ENCODE peak calls at places on chromosomes 13 and 19, in four cellular contexts. A is K562, T is A549, J is GM12878. H is an unnamed sample.

GRCh38 chr13:107473255-107473654 is 742.1 kb downstream of the LIG4 start:
- DNase-seq in A (no peak), T (no peak), J (no peak), H (no peak)

GRCh38 chr13:79360064-79360463 is 46.0 kb downstream of the RBM26 start:
- DNase-seq in A (no peak), T (no peak), J (no peak), H (no peak)

GRCh38 chr19:7067716-7068115 is 1.8 kb upstream of the ZNF557 start:
- DNase-seq in A (no peak), T (no peak), J (no peak), H (peak)

GRCh38 chr19:46604781-46605355 is 3.7 kb downstream of the CALM3 start:
- DNase-seq in A (no peak), T (no peak), J (no peak), H (no peak)

GRCh38 chr19:28466107-28467045 is 746.6 kb downstream of the UQCRFS1 start:
- DNase-seq in A (peak), T (peak), J (no peak), H (peak)

GRCh38 chr19:51107406-51108065 is 673 bp downstream of the CTU1 start:
- DNase-seq in A (peak), T (peak), J (no peak), H (peak)

GRCh38 chr19:36547001-36547732 is 19.1 kb upstream of the ZNF260 start:
- DNase-seq in A (no peak), T (no peak), J (no peak), H (peak)

GRCh38 chr13:44417446-44417845 is 43.8 kb downstream of the SERP2 start:
- DNase-seq in A (no peak), T (no peak), J (no peak), H (no peak)

GRCh38 chr19:38550376-38550775 is 67.4 kb downstream of the MAP4K1 start:
- DNase-seq in A (no peak), T (no peak), J (no peak), H (no peak)

GRCh38 chr13:41398494-41399190 is 58.7 kb upstream of the RGCC start:
- DNase-seq in A (no peak), T (no peak), J (no peak), H (no peak)

GRCh38 chr13:100753391-100753790 is 78.8 kb upstream of the TMTC4 start:
- DNase-seq in A (no peak), T (no peak), J (no peak), H (no peak)

GRCh38 chr19:6947745-6948144 is 60.4 kb downstream of the ADGRE1 start:
- DNase-seq in A (no peak), T (peak), J (peak), H (no peak)

GRCh38 chr19:46369817-46370216 is 22.9 kb downstream of the PPP5C start:
- DNase-seq in A (no peak), T (no peak), J (no peak), H (peak)

GRCh38 chr13:47835470-47836228 is 165.4 kb downstream of the SUCLA2 start:
- DNase-seq in A (no peak), T (no peak), J (no peak), H (no peak)

GRCh38 chr13:51785592-51786424 is 18.2 kb downstream of the DHRS12 start:
- DNase-seq in A (peak), T (no peak), J (no peak), H (peak)

GRCh38 chr19:16068696-16069259 is 7.5 kb upstream of the TPM4 start:
- DNase-seq in A (no peak), T (no peak), J (no peak), H (no peak)

GRCh38 chr13:51501096-51501495 is 48.3 kb upstream of the INTS6 start:
- DNase-seq in A (no peak), T (no peak), J (no peak), H (peak)

GRCh38 chr19:29665215-29665825 is at the start of gene PLEKHF1:
- DNase-seq in A (peak), T (peak), J (no peak), H (peak)

GRCh38 chr19:38458991-38459390 is 25.5 kb downstream of the RYR1 start:
- DNase-seq in A (no peak), T (no peak), J (no peak), H (no peak)

GRCh38 chr13:40079721-40080120 is 424.3 kb downstream of the COG6 start:
- DNase-seq in A (no peak), T (no peak), J (no peak), H (no peak)

GRCh38 chr19:42294471-42295137 is 7.3 kb upstream of the PRR19 start:
- DNase-seq in A (no peak), T (no peak), J (no peak), H (no peak)

GRCh38 chr13:69796256-69796655 is 311.4 kb upstream of the ATXN8OS start:
- DNase-seq in A (no peak), T (no peak), J (no peak), H (no peak)

GRCh38 chr19:35107541-35107939 is 8.1 kb upstream of the FXYD3 start:
- DNase-seq in A (peak), T (no peak), J (no peak), H (no peak)

GRCh38 chr13:113539822-113540221 is 44.7 kb upstream of the TFDP1 start:
- DNase-seq in A (no peak), T (no peak), J (no peak), H (no peak)

GRCh38 chr13:101916758-101917474 is 464.4 kb downstream of the ITGBL1 start:
- DNase-seq in A (no peak), T (no peak), J (no peak), H (no peak)

GRCh38 chr19:7506385-7507328 is 9.2 kb upstream of the ZNF358 start:
- DNase-seq in A (peak), T (peak), J (no peak), H (peak)

GRCh38 chr19:13460045-13460444 is 46.2 kb downstream of the CACNA1A start:
- DNase-seq in A (no peak), T (no peak), J (no peak), H (no peak)

GRCh38 chr19:33280351-33280921 is 21.9 kb downstream of the CEBPA start:
- DNase-seq in A (no peak), T (no peak), J (peak), H (no peak)

GRCh38 chr19:30752876-30753275 is 380.7 kb downstream of the ZNF536 start:
- DNase-seq in A (no peak), T (no peak), J (no peak), H (no peak)

GRCh38 chr13:33452873-33453558 is 167.5 kb upstream of the STARD13 start:
- DNase-seq in A (no peak), T (no peak), J (no peak), H (no peak)

GRCh38 chr13:26308836-26309235 is 54.9 kb downstream of the CDK8 start:
- DNase-seq in A (no peak), T (no peak), J (no peak), H (no peak)

GRCh38 chr13:76164290-76164689 is 528.2 kb downstream of the LMO7 start:
- DNase-seq in A (no peak), T (no peak), J (no peak), H (no peak)
- TF ChIP-seq ELK1 in A (no peak), T (no peak), J (no peak), H (no peak)

DNA sequence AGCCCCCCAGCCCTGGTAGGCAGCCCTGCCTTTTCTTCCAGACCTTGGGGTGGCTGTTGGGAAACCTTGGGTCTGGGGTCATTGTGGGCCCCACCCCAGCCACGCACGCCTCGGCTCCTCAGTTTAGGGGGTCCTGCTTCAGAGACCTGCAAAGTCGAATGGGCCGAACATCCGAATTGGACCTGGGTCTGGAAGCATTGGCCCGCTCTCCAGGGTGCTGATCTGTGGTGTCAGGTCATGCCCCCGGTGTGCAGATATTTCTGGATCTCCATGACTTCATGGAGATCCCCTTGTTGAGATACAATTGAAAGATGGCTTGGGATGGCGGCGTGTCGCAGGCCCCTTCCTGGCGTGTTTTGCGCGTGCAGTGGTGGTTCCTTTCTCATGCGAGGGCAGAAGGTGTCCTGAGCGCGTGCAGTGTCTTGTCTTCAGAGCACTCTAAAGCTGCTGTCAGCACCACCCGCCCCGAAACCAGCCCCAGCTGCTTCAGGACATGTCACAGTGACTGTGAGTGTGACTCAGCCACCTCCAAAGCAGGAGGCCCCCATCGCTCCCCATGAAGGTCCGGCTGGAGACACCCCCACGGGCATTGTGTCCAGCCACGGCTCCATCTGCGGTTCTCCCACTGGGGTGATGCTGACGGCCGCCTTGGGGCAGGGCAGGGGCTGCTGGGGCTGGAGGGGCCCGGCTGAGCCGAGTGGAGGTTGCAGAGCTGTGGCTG is 112.7 kb downstream of the KDM4B start:
- DNase-seq in A (no peak), T (no peak), J (no peak), H (no peak)
- TF ChIP-seq ELK1 in A (no peak), T (no peak), J (no peak), H (no peak)

GRCh38 chr19:4529924-4530522 is 5.0 kb downstream of the PLIN5 start:
- DNase-seq in A (no peak), T (no peak), J (no peak), H (no peak)
- TF ChIP-seq ELK1 in A (no peak), T (no peak), J (no peak), H (no peak)

GRCh38 chr13:72763411-72763810 is 18.3 kb downstream of the DIS3 start:
- DNase-seq in A (no peak), T (no peak), J (no peak), H (no peak)

GRCh38 chr13:72760189-72760588 is 21.5 kb downstream of the DIS3 start:
- DNase-seq in A (no peak), T (no peak), J (no peak), H (no peak)

GRCh38 chr13:72754111-72754510 is 26.4 kb downstream of the BORA start:
- DNase-seq in A (no peak), T (no peak), J (no peak), H (no peak)

GRCh38 chr13:72757792-72758535 is 23.7 kb downstream of the DIS3 start:
- DNase-seq in A (no peak), T (no peak), J (no peak), H (peak)
- TF ChIP-seq ELK1 in A (no peak), T (no peak), J (no peak), H (no peak)

GRCh38 chr19:53103141-53103902 is at the start of gene ZNF160:
- DNase-seq in A (peak), T (peak), J (peak), H (peak)

GRCh38 chr19:53102186-53102585 is 1.0 kb downstream of the ZNF160 start:
- DNase-seq in A (peak), T (no peak), J (no peak), H (no peak)

GRCh38 chr19:53101518-53101917 is 1.7 kb downstream of the ZNF160 start:
- DNase-seq in A (peak), T (no peak), J (no peak), H (peak)

GRCh38 chr19:53103903-53104203 is 631 bp upstream of the ZNF160 start:
- DNase-seq in A (no peak), T (peak), J (no peak), H (no peak)

DNA sequence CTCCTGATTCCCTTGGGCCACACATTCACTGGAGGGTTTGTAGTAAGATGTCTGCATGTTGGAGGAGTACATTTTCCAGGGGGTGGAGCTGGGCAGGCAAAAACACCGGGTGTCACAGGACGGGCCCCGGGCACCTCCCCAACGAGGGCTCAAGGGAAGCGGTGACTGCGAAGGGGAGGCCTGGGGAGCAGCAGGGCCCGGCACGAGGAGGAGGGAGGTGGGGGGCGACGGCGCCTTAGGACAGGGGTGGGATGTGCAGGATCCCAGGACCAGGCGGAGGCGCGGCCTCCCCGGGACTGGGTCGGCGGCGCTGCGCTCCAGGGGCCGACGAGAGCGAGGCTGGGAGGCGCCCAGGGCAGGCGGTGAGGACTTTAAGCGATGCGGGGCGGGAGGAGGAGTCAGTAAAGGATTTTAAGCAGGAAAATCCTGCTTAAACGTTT is 501 bp downstream of the ZNF160 start:
- DNase-seq in A (no peak), T (no peak), J (no peak), H (peak)
- TF ChIP-seq ELK1 in A (no peak), T (no peak), J (no peak), H (no peak)

DNA sequence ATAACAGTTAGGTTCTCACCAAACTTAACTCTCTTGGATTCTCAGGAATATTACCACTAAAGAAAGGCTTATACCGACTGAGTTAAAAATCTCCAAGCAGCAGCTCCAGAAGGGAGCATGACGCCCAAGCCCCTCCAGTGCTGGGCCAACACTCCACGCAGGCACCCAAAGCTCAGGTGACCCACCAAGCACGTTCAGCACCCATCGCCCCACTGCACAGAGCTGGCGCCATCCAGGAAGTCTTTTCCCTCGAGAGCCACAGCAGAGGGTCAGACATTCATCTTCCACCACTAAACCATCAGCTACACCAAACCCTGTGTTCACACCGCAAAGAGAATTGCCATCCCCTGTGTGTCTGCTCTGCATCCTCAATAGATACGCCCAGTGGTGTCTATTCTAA is 65.7 kb downstream of the SOX1 start:
- DNase-seq in A (no peak), T (no peak), J (no peak), H (no peak)
- TF ChIP-seq ELK1 in A (no peak), T (no peak), J (no peak), H (no peak)

GRCh38 chr19:5121286-5122120 is 152.6 kb downstream of the KDM4B start:
- DNase-seq in A (no peak), T (no peak), J (no peak), H (no peak)
- TF ChIP-seq ELK1 in A (no peak), T (no peak), J (no peak), H (no peak)

DNA sequence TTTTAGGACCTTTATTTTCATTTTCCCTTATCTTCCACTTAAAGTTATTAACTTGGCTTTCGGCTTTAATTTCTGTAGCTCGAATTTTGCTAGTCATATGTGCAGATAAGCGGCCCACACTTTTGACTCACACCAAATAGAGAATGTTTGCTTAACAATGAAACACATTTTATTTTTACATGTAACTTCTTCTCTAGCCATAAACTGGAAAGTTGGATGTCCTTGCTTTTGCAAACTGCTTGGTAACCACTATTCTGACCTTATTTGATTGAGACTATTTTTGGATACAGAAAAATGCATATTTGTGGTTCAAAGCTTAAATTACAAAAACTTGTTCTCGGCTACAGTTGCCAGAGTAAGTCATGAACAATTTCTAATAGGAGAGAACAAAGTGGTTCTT is 600.0 kb downstream of the KCTD12 start:
- DNase-seq in A (no peak), T (no peak), J (no peak), H (peak)
- TF ChIP-seq ELK1 in A (no peak), T (no peak), J (no peak), H (no peak)

GRCh38 chr19:3190921-3191805 is 5.4 kb downstream of the NCLN start:
- DNase-seq in A (no peak), T (no peak), J (no peak), H (no peak)
- TF ChIP-seq ELK1 in A (no peak), T (no peak), J (no peak), H (no peak)